ENCODE peak calls at places on chromosomes 5 and 9, in six cellular contexts. I is A673, P is transverse colon, G is GM23338, U is IMR-90, J is aorta. V is an unnamed sample. For H3K4me1 and H3K36me3, the result is how much of the 10 kb centered on the place peaks cover.

GRCh38 chr5:64690417-64691151 is at the start of gene SHISAL2B:
- DNase-seq in U (no peak), J (no peak), I (peak), P (no peak), G (peak), V (no peak)

GRCh38 chr5:32071351-32071944 is 102.7 kb downstream of the GOLPH3 start:
- DNase-seq in U (no peak), I (no peak), G (no peak), J (no peak), P (no peak), V (no peak)

GRCh38 chr5:96809898-96810297 is 2.2 kb upstream of the ERAP1 start:
- DNase-seq in J (no peak), I (no peak), G (no peak), U (no peak), P (no peak), V (no peak)

GRCh38 chr5:86974910-86975309 is 292.8 kb upstream of the RASA1 start:
- DNase-seq in I (no peak), G (no peak), J (no peak), U (no peak), P (no peak), V (no peak)

GRCh38 chr5:38118080-38118479 is 140.3 kb upstream of the EGFLAM start:
- DNase-seq in G (no peak), I (no peak), J (no peak), U (no peak), P (no peak), V (no peak)

GRCh38 chr5:135248801-135249231 is 150.2 kb downstream of the MACROH2A1 start:
- DNase-seq in U (no peak), G (no peak), J (peak), P (no peak), I (no peak), V (no peak)

GRCh38 chr5:174363934-174364333 is 318.4 kb downstream of the NSG2 start:
- DNase-seq in I (no peak), P (no peak), G (no peak), U (no peak), J (no peak), V (no peak)

GRCh38 chr5:125032286-125032685 is 285.8 kb upstream of the ZNF608 start:
- DNase-seq in J (no peak), G (no peak), P (no peak), I (no peak), U (peak), V (no peak)

GRCh38 chr5:5005351-5005750 is 134.8 kb upstream of the ADAMTS16 start:
- DNase-seq in P (no peak), G (no peak), I (no peak), J (no peak), U (no peak), V (no peak)

GRCh38 chr9:126436545-126437269 is 110.1 kb downstream of the MVB12B start:
- DNase-seq in U (peak), P (no peak), G (no peak), I (no peak), J (no peak), V (no peak)

GRCh38 chr5:69493235-69493925 is 790 bp downstream of the OCLN start:
- DNase-seq in I (peak), P (peak), J (peak), U (no peak), G (peak), V (peak)

GRCh38 chr5:143214890-143215289 is 188.6 kb downstream of the NR3C1 start:
- DNase-seq in P (no peak), G (no peak), J (no peak), U (no peak), I (no peak), V (no peak)

GRCh38 chr5:118863345-118863744 is 125.0 kb downstream of the DTWD2 start:
- DNase-seq in U (peak), I (no peak), G (no peak), P (no peak), J (no peak), V (no peak)

GRCh38 chr5:198516-198915 is 7.2 kb downstream of the LRRC14B start:
- DNase-seq in U (no peak), G (no peak), I (no peak), J (no peak), P (no peak), V (no peak)

GRCh38 chr5:61790678-61791077 is 458.6 kb downstream of the ZSWIM6 start:
- DNase-seq in P (peak), J (no peak), U (no peak), I (no peak), G (no peak), V (peak)

GRCh38 chr5:136020383-136021015 is 8.3 kb upstream of the TGFBI start:
- DNase-seq in I (peak), J (no peak), U (peak), P (peak), G (no peak), V (no peak)

GRCh38 chr5:57302164-57302563 is 128.3 kb downstream of the GPBP1 start:
- DNase-seq in P (peak), J (no peak), I (peak), U (peak), G (no peak), V (no peak)

DNA sequence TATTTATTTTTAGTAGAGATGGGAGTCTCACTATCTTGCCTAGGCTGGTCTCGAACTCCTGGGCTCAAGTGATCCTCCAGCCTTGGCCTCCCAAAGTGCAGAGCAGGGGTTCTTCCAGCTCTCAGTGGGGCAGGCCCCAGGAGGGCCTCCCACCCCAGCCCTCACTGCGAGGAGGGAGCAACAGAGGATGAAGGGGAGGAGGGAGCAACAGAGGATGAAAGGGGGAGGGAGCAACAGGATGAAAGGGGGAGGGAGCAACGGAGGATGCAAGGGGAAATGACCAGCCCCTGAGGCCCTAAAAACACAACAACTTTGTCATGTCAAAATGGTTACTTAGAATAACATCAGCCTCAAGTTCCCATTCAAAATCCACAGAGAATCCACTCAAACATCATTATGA is 10.0 kb downstream of the TRIM14 start:
- DNase-seq in U (no peak), P (no peak), J (no peak), G (no peak), I (no peak), V (peak)
- H3K4me1 ChIP-seq in U (under half), P (under half), J (under half), G (under half), I (under half), V (under half)

GRCh38 chr5:1463326-1464095 is 18.3 kb upstream of the SLC6A3 start:
- DNase-seq in U (no peak), I (no peak), G (no peak), J (peak), P (no peak), V (no peak)
- H3K36me3 ChIP-seq in U (half or more), I (under half), G (under half), J (under half), P (under half), V (under half)

GRCh38 chr9:4603830-4604229 is 58.3 kb upstream of the PLPP6 start:
- DNase-seq in P (no peak), U (no peak), I (no peak), J (no peak), G (no peak), V (no peak)
- H3K27ac ChIP-seq in P (no peak), U (no peak), I (peak), J (no peak), G (no peak), V (no peak)

DNA sequence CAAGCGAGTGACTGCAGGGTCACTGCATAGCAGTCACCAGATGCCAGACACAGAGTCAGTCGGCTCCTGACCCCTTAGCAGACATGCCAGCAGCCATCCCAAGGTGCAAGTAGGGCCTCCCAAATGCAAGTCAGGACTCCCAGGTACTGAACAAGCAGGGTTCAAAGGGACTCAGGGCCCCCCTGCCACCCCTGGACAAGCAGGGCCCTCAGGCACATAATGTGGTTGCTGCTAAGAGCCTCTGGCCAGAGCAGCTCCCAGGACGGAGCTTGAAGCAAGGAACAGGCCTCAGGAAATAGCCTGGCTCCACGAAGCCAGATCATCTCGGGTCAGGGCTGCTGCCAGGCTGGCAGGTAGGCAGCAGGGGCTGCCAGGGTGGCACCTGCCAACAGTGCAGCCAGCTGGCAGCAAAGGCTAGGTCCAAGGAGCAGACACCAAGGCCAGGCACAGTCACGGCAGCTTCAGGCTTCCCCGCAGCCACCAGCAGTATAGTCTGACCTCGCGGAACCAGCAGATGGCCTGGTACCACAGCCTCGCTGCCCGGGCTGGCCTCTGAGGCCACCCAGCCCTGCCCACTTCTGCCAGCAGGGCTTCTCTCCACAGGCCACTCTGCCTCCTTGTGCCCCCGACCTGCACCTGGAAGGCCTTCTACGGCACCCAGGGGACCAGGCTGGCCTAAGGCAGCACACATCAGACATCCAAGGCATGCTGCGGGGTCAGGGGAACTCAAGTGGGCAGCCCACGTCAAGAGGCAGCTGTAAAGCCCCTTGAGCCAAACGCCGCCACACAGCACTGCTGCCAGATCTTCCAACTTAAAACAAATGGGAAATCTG is 7.4 kb downstream of the EEIG1 start:
- DNase-seq in J (peak), G (no peak), U (no peak), I (no peak), P (peak), V (peak)
- H3K4me1 ChIP-seq in J (under half), G (under half), U (half or more), I (half or more), P (half or more), V (half or more)

GRCh38 chr9:133403766-133404439 is 13.9 kb downstream of the REXO4 start:
- DNase-seq in U (no peak), I (peak), P (peak), G (peak), J (no peak), V (peak)

GRCh38 chr9:133406039-133406438 is 11.8 kb downstream of the REXO4 start:
- DNase-seq in G (no peak), J (no peak), P (no peak), U (no peak), I (no peak), V (no peak)

GRCh38 chr9:133406480-133407307 is 11.1 kb downstream of the REXO4 start:
- DNase-seq in G (peak), J (peak), P (peak), I (peak), U (peak), V (peak)

GRCh38 chr9:133404440-133405002 is 13.3 kb downstream of the REXO4 start:
- DNase-seq in P (no peak), U (no peak), I (no peak), J (no peak), G (no peak), V (no peak)

DNA sequence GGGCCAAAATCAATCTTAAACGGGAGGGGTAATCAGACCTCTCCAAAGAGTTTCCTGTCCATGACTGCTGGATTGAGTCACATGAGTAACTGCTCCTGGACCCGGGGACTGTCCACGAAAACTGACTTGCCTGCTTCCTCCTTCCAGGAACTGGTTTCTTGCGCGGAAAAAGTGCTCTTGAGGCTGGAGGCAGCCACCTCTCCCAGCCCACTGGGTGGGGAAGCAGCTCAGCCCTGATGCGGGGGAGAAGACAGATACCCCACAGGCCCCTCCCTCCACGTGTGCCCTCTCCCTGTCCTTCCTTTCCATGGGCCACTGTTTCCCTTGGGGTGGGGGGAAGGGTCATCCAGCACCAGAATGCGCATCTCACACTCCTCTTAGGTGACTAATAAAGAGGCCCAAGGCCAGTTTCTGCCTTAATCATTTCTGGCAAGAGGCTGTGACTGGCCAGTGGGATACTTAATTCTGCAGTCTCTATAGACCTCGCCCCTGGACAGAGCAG is 12.3 kb downstream of the REXO4 start:
- DNase-seq in I (no peak), G (no peak), J (no peak), U (peak), P (no peak), V (peak)
- H3K36me3 ChIP-seq in I (under half), G (under half), J (under half), U (under half), P (under half), V (under half)

DNA sequence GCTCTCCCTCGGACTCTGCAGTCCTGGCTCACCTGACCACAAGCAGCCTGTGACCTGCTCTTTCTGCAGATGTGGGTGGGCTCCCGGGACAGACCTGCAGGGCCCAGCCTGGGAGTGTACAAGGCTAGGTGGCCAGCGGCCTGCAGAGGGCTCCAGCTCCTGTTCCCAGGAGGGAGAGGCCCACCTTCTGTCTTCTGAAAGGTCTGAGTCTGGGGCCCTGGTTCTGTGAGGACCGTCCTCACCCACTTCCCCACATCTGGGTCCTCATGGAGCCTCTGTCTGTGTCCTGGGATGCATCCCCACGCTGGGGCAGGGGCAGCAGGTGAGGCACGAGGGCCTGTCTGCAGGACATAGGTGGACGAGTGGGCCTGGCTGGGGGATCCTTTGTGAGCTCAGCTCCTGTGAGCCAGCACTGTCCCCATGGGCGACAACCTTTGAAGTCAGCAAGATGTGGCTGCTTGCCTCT is 43.7 kb downstream of the PHF2 start:
- DNase-seq in G (peak), J (no peak), I (no peak), U (no peak), P (no peak), V (no peak)
- H3K27ac ChIP-seq in G (no peak), J (no peak), I (no peak), U (no peak), P (no peak), V (no peak)